ENCODE peak calls at places on chromosomes 13 and 19, in seven cellular contexts. S is H1, J is sigmoid colon, Z is GM12891, O is tibial nerve, C is uterus, P is lower leg skin. R is an unnamed sample.

GRCh38 chr13:113123226-113124150 is 889 bp downstream of the F10 start:
- DNase-seq in S (no peak), J (no peak), Z (no peak), O (no peak), C (no peak), P (no peak), R (no peak)

GRCh38 chr13:68257111-68257842 is 1027.1 kb upstream of the PCDH9 start:
- DNase-seq in S (no peak), J (no peak), Z (no peak), O (no peak), C (no peak), P (no peak), R (no peak)

GRCh38 chr13:79468819-79469218 is 12.1 kb upstream of the NDFIP2 start:
- DNase-seq in S (no peak), J (no peak), Z (no peak), O (no peak), C (no peak), P (no peak), R (no peak)

GRCh38 chr19:15427991-15428471 is 9.2 kb upstream of the AKAP8L start:
- DNase-seq in S (no peak), J (no peak), Z (no peak), O (no peak), C (no peak), P (no peak), R (no peak)

GRCh38 chr19:20912973-20913372 is 10.1 kb upstream of the ZNF85 start:
- DNase-seq in S (no peak), J (no peak), Z (no peak), O (no peak), C (no peak), P (no peak), R (no peak)

GRCh38 chr19:13839193-13839937 is 37.6 kb upstream of the NANOS3 start:
- DNase-seq in S (no peak), J (peak; percentile 95), Z (peak; percentile 76), O (peak; percentile 75), C (peak; percentile 77), P (peak; percentile 90), R (no peak)

GRCh38 chr19:19637523-19638251 is 5.8 kb downstream of the GMIP start:
- DNase-seq in S (no peak), J (no peak), Z (no peak), O (no peak), C (no peak), P (no peak), R (no peak)

GRCh38 chr19:542173-542866 is 1.5 kb upstream of the GZMM start:
- DNase-seq in S (no peak), J (no peak), Z (no peak), O (no peak), C (no peak), P (no peak), R (no peak)

GRCh38 chr19:53372196-53372595 is 6.7 kb downstream of the ZNF525 start:
- DNase-seq in S (no peak), J (no peak), Z (no peak), O (no peak), C (no peak), P (no peak), R (no peak)

GRCh38 chr19:19528721-19529490 is at the start of gene YJEFN3:
- DNase-seq in S (no peak), J (no peak), Z (no peak), O (no peak), C (no peak), P (no peak), R (no peak)

GRCh38 chr19:33093420-33094210 is 12.6 kb downstream of the GPATCH1 start:
- DNase-seq in S (no peak), J (no peak), Z (no peak), O (no peak), C (no peak), P (no peak), R (no peak)

GRCh38 chr19:1830978-1831377 is 17.3 kb downstream of the REXO1 start:
- DNase-seq in S (no peak), J (no peak), Z (no peak), O (no peak), C (no peak), P (no peak), R (no peak)

GRCh38 chr13:47326061-47326460 is 429.2 kb upstream of the HTR2A start:
- DNase-seq in S (no peak), J (no peak), Z (no peak), O (no peak), C (no peak), P (no peak), R (no peak)

GRCh38 chr19:15702590-15702930 is 25.3 kb upstream of the OR10H2 start:
- DNase-seq in S (no peak), J (peak; percentile 93), Z (no peak), O (peak; percentile 85), C (peak; percentile 60), P (peak; percentile 83), R (peak; percentile 23)

GRCh38 chr13:50080856-50081105 is 65.5 kb downstream of the KCNRG start:
- DNase-seq in S (no peak), J (no peak), Z (no peak), O (no peak), C (no peak), P (no peak), R (no peak)

GRCh38 chr13:43309301-43309700 is 285.9 kb downstream of the DNAJC15 start:
- DNase-seq in S (no peak), J (no peak), Z (no peak), O (no peak), C (no peak), P (no peak), R (no peak)

GRCh38 chr13:36981156-36981743 is 17.9 kb downstream of the ALG5 start:
- DNase-seq in S (no peak), J (no peak), Z (no peak), O (no peak), C (no peak), P (no peak), R (no peak)

GRCh38 chr19:29492761-29493160 is 33.0 kb upstream of the VSTM2B start:
- DNase-seq in S (no peak), J (peak; percentile 66), Z (no peak), O (no peak), C (no peak), P (no peak), R (no peak)

GRCh38 chr19:42132030-42132628 is at the start of gene POU2F2:
- DNase-seq in S (no peak), J (no peak), Z (peak; percentile 78), O (peak; percentile 19), C (peak; percentile 19), P (no peak), R (no peak)

GRCh38 chr13:45068036-45069001 is 52.0 kb upstream of the GTF2F2 start:
- DNase-seq in S (no peak), J (no peak), Z (no peak), O (no peak), C (no peak), P (no peak), R (no peak)

GRCh38 chr13:53200498-53201453 is 172.2 kb downstream of the OLFM4 start:
- DNase-seq in S (peak; percentile 62), J (peak; percentile 65), Z (no peak), O (peak; percentile 33), C (no peak), P (no peak), R (no peak)

GRCh38 chr19:34173145-34173956 is 1.0 kb downstream of the LSM14A start:
- DNase-seq in S (peak; percentile 5), J (no peak), Z (no peak), O (peak; percentile 21), C (peak; percentile 23), P (peak; percentile 47), R (peak; percentile 44)
- TF ChIP-seq POLR2A in S (peak; percentile 29), J (no peak), Z (no peak), O (no peak), C (no peak), P (no peak), R (no peak)

DNA sequence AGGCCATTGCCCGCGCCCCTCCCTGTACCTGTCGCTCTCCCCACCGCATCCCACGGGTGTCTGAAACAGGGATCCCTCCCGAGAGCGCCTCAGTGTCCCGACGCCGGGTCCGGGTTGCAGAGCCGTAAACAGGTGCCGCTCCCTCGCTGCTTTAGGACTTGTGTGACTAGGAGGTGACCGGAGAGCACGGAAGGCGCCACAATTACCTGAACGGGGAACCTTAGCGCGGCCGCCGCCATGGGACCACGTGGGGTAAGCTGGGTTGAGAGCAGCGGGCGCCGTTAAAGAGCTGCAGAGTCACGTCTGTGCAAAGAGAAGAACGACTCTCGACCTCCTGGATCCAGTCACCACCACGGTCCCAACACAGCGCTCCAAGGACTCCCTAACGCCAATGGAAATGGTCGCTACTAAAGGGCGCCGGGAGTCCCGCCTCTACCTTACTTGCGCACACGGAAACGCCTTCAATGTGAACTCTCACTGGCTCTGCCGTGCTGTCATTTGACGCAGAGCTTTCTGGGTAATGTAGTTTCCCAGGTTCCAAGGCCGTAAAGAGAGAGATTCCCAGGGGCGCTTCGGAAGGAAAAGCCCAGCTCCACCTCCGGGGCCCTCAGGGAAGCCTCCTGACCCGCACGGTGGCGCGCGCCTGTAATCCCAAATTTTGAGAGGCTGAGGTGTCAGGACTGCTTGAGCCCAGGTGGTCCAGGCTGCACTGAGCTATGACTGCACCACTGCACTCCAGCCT is at the start of gene ZNF552:
- DNase-seq in S (peak; percentile 83), J (peak; percentile 92), Z (peak; percentile 64), O (peak; percentile 69), C (peak; percentile 80), P (peak; percentile 89), R (peak; percentile 56)
- TF ChIP-seq POLR2A in S (peak; percentile 89), J (peak; percentile 30), Z (peak; percentile 73), O (peak; percentile 41), C (peak; percentile 61), P (no peak), R (peak; percentile 70)

DNA sequence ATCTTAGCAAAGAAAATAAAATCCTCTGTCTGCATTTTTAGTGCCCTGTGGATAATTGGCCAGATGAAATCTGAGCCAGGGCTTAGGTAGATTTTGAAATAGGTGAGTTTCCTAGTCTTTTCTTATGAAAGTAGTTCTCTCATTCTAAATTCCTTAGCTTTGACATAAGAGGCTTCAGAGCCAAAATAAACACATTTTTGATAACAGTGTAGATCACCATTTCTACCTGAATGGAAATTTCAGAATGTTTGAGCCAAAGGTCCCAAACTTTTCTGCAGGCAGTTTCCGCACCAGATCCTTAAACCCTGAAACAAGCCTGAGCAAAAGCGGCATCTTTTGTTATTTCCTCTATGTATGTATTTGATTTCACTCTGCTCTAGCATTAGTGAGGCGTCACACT is 551.2 kb downstream of the EFNB2 start:
- DNase-seq in S (no peak), J (no peak), Z (no peak), O (no peak), C (no peak), P (no peak), R (no peak)
- TF ChIP-seq POLR2A in S (no peak), J (no peak), Z (no peak), O (no peak), C (no peak), P (no peak), R (no peak)

DNA sequence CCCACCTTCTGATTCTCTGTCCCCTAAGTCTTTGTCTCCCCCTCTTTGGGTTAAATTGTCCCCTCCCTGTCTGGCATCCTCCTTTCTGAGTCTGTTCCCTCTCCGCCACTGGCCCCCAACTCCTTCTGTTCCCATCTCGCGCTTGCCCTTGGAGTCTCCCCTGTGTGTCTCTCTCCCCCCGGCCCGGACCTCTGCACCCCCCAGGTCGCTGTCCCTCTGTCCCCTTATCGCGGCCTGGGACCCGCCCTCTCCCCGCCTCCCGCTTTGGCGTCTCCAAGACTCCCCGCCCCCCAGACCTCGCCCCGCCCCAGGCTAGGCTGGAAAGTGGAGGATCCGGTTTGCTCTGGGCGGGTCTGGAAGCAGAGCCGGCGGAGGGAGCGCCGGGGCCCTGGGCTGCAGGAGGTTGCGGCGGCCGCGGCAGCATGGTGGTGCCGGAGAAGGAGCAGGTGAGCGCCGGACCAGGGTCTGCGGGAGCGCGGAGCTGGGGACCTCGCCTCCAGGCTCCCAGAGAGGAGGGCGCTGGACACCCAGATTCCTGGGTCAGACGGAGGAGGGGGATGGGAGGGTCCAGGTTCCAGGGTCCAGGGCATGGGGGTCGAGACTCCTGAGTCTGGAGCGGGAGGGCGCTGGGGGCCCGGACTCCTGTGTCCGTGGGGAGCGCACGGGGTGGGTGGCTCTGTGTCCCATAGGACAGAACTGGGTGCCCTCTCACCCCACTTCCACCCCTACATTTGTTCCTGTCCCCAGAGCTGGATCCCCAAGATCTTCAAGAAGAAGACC is at the start of gene TRPM4:
- DNase-seq in S (peak; percentile 54), J (peak; percentile 93), Z (no peak), O (peak; percentile 85), C (peak; percentile 80), P (peak; percentile 88), R (peak; percentile 80)
- TF ChIP-seq POLR2A in S (no peak), J (peak; percentile 53), Z (no peak), O (peak; percentile 18), C (peak; percentile 65), P (no peak), R (peak; percentile 71)